ENCODE peak calls at places on chromosomes 4 and X, in four cellular contexts. O is IMR-90, S is ovary, N is MM.1S. J is an unnamed sample.

GRCh38 chr4:168636506-168637176 is 139.8 kb downstream of the PALLD start:
- DNase-seq in O (peak; percentile 88), S (no peak), N (no peak), J (no peak)

GRCh38 chrX:18441780-18442367 is 16.5 kb downstream of the CDKL5 start:
- DNase-seq in O (no peak), S (no peak), N (no peak), J (no peak)

GRCh38 chrX:1657367-1658082 is 42.7 kb downstream of the ASMT start:
- DNase-seq in O (no peak), S (no peak), N (no peak), J (no peak)

GRCh38 chr4:13243152-13243551 is 241.0 kb downstream of the RAB28 start:
- DNase-seq in O (no peak), S (no peak), N (no peak), J (no peak)

GRCh38 chr4:182764137-182764536 is 153.0 kb downstream of the DCTD start:
- DNase-seq in O (peak; percentile 55), S (no peak), N (no peak), J (no peak)

GRCh38 chrX:68723491-68724155 is 76.2 kb downstream of the STARD8 start:
- DNase-seq in O (no peak), S (no peak), N (no peak), J (no peak)

GRCh38 chr4:45662996-45663395 is 460.9 kb downstream of the GABRG1 start:
- DNase-seq in O (no peak), S (no peak), N (no peak), J (peak; percentile 73)

GRCh38 chr4:101224358-101225218 is 122.7 kb downstream of the PPP3CA start:
- DNase-seq in O (no peak), S (no peak), N (no peak), J (no peak)

GRCh38 chr4:56731857-56732256 is 50.8 kb upstream of the HOPX start:
- DNase-seq in O (no peak), S (no peak), N (no peak), J (no peak)

GRCh38 chr4:122658818-122659295 is 38.0 kb upstream of the IL21 start:
- DNase-seq in O (no peak), S (no peak), N (peak; percentile 64), J (no peak)

GRCh38 chrX:104419211-104419610 is 146.8 kb upstream of the IL1RAPL2 start:
- DNase-seq in O (no peak), S (no peak), N (no peak), J (no peak)

GRCh38 chr4:90546114-90546513 is 418.9 kb downstream of the CCSER1 start:
- DNase-seq in O (no peak), S (no peak), N (no peak), J (no peak)

GRCh38 chr4:111400736-111401135 is 744.5 kb upstream of the FAM241A start:
- DNase-seq in O (peak; percentile 81), S (no peak), N (no peak), J (no peak)

GRCh38 chr4:186724861-186725419 is 1.3 kb upstream of the FAT1 start:
- DNase-seq in O (peak; percentile 40), S (no peak), N (peak; percentile 23), J (no peak)

GRCh38 chr4:5757954-5758353 is 47.0 kb downstream of the EVC start:
- DNase-seq in O (no peak), S (no peak), N (no peak), J (no peak)

GRCh38 chrX:590666-591065 is 39.9 kb upstream of the SHOX start:
- DNase-seq in O (no peak), S (no peak), N (no peak), J (no peak)

GRCh38 chr4:84493092-84493850 is 5.8 kb downstream of the NKX6-1 start:
- DNase-seq in O (peak; percentile 10), S (no peak), N (no peak), J (no peak)

GRCh38 chrX:101918746-101919145 is 13.1 kb downstream of the ZMAT1 start:
- DNase-seq in O (no peak), S (no peak), N (no peak), J (no peak)

GRCh38 chrX:16836371-16836770 is 33.8 kb downstream of the RBBP7 start:
- DNase-seq in O (peak; percentile 13), S (no peak), N (no peak), J (no peak)

GRCh38 chrX:155896512-155896911 is 15.4 kb downstream of the VAMP7 start:
- DNase-seq in O (no peak), S (no peak), N (no peak), J (no peak)

GRCh38 chr4:23337292-23337691 is 552.6 kb downstream of the PPARGC1A start:
- DNase-seq in O (no peak), S (no peak), N (peak; percentile 42), J (no peak)

DNA sequence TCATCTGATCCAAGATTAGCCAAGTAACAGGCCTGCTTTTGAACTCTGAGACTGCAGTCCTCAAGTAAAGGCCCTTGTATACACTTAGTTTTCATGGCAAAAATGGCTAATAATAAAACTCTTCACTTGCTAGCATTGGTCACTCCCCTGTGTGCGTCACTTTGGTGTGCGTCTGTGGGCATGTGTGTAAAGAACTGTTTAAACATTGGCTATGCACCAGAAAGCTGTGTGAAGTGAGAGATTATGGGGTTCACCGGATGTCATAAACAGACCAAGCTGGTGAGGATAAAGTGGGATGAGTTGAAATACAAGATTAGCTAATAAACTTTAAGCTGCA is 108.6 kb upstream of the SLC4A4 start:
- DNase-seq in O (peak; percentile 87), S (no peak), N (no peak), J (no peak)
- H3K27ac ChIP-seq in O (no peak overlapping the region), S (no peak overlapping the region), N (peak overlapping the region; percentile 49), J (peak overlapping the region; percentile 78)

GRCh38 chrX:41350976-41351569 is 17.1 kb downstream of the DDX3X start:
- DNase-seq in O (peak; percentile 22), S (no peak), N (no peak), J (no peak)
- H3K27me3 ChIP-seq in O (no peaks in the 10 kb centered on the region), S (no peaks in the 10 kb centered on the region), N (no peaks in the 10 kb centered on the region), J (no peaks in the 10 kb centered on the region)

GRCh38 chrX:65712005-65712861 is 44.8 kb downstream of the MSN start:
- DNase-seq in O (peak; percentile 75), S (no peak), N (no peak), J (no peak)
- H3K4me1 ChIP-seq in O (peaks cover 10% of the 10 kb centered on the region), S (peaks cover 2% of the 10 kb centered on the region), N (no peaks in the 10 kb centered on the region), J (peaks cover 11% of the 10 kb centered on the region)

GRCh38 chr4:4642201-4643025 is 100.6 kb upstream of the STX18 start:
- DNase-seq in O (no peak), S (no peak), N (no peak), J (no peak)
- H3K27ac ChIP-seq in O (no peak overlapping the region), S (no peak overlapping the region), N (no peak overlapping the region), J (no peak overlapping the region)

GRCh38 chr4:16089156-16089555 is 5.3 kb upstream of the PROM1 start:
- DNase-seq in O (no peak), S (no peak), N (no peak), J (no peak)

GRCh38 chr4:16092682-16093319 is 9.0 kb upstream of the PROM1 start:
- DNase-seq in O (no peak), S (no peak), N (no peak), J (no peak)

GRCh38 chr4:16085822-16086221 is 2.0 kb upstream of the PROM1 start:
- DNase-seq in O (no peak), S (no peak), N (peak; percentile 78), J (no peak)

DNA sequence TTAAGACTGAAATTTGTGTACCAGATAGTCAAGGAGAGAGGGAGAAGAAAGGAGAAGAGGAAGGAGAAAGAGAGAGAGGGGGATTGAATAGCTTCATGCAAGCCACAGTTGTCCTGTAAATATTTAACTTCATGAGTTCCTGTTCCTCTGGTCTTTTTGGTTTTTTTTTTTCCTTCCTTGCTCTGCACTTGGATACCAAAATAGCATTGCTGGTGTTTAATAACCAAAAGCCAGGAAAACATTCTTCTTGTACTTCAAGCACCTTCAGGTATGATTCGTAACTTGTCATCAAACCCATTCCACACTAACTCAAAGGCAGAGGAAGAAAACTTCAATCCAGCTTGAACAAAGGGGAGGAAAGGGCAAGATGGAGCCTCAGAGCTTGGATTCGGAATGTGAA is 6.5 kb upstream of the PROM1 start:
- DNase-seq in O (no peak), S (no peak), N (no peak), J (no peak)
- H3K27me3 ChIP-seq in O (peaks cover 36% of the 10 kb centered on the region), S (no peaks in the 10 kb centered on the region), N (peaks cover 1% of the 10 kb centered on the region), J (no peaks in the 10 kb centered on the region)

DNA sequence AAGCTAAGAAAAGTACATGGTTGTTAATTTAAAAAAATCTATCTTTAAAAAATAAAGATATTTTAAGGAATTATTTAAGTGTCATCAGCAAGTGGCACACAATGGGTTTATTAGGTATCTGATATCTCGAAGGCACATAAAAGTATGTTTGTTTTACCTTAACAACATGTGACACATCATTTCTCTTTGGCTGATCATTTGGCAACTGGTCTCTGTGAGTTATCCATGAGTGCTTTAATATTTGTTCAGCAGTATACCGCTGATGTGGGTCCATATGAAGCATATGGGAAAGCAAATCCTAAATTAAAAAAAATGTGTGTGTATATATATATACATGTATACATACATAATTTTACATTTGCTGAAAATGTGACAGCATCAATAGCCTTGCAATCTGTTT is 123.2 kb downstream of the RPS6KA6 start:
- DNase-seq in O (no peak), S (no peak), N (no peak), J (no peak)
- H3K4me1 ChIP-seq in O (no peaks in the 10 kb centered on the region), S (no peaks in the 10 kb centered on the region), N (no peaks in the 10 kb centered on the region), J (no peaks in the 10 kb centered on the region)

GRCh38 chrX:54808109-54808604 is 612 bp downstream of the MAGED2 start:
- DNase-seq in O (no peak), S (peak; percentile 90), N (peak; percentile 10), J (peak; percentile 91)
- H3K27ac ChIP-seq in O (peak overlapping the region; percentile 90), S (peak overlapping the region; percentile 88), N (peak overlapping the region; percentile 23), J (peak overlapping the region; percentile 87)

GRCh38 chr4:150381026-150381425 is 200.9 kb upstream of the MAB21L2 start:
- DNase-seq in O (no peak), S (no peak), N (no peak), J (no peak)

GRCh38 chr4:150385606-150386005 is 196.3 kb upstream of the MAB21L2 start:
- DNase-seq in O (peak; percentile 92), S (no peak), N (no peak), J (peak; percentile 29)

GRCh38 chr4:150384249-150384648 is 197.7 kb upstream of the MAB21L2 start:
- DNase-seq in O (no peak), S (no peak), N (no peak), J (no peak)

GRCh38 chr4:150379454-150379853 is 202.5 kb upstream of the MAB21L2 start:
- DNase-seq in O (peak; percentile 64), S (no peak), N (no peak), J (no peak)

DNA sequence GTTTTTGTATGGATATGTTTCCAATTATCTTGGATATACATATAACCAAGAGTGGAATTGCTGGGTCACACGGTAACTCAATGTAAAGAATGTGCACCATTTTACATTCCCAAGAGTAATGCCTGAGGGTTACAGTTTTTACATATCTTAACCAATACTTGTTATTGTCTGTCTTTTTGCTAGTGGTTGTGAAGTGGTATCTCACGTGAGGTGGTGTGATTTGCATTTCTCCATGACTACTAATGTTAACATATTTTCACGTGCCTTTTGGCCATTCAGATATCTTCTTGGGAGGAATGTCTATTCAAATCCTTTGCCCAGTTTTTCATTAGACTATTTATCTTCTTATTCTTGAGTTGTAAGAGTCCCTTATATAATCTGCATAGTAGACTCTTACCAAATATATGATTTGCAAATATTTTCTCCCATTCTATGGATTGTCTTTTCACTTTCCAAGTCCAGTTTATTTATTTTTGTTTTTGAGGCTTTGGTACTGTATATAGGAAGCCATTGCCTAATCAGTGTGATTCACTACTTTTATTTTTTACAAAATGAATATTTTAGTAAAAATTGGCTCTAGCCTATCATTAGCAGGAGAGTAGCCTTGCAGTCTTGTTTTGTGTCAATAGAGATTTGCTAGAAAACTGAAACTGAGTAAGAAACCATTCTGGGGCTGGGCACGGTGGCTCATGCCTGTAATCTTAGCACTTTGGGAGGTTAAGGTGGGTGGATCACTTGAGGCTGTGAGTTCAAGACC is 200.1 kb upstream of the MAB21L2 start:
- DNase-seq in O (peak; percentile 52), S (no peak), N (no peak), J (no peak)
- H3K27me3 ChIP-seq in O (no peaks in the 10 kb centered on the region), S (no peaks in the 10 kb centered on the region), N (no peaks in the 10 kb centered on the region), J (no peaks in the 10 kb centered on the region)

GRCh38 chrX:66004928-66005831 is 34.7 kb downstream of the VSIG4 start:
- DNase-seq in O (no peak), S (no peak), N (peak; percentile 26), J (no peak)
- H3K4me1 ChIP-seq in O (no peaks in the 10 kb centered on the region), S (no peaks in the 10 kb centered on the region), N (peaks cover 33% of the 10 kb centered on the region), J (no peaks in the 10 kb centered on the region)